ENCODE peak calls at places on chromosomes 6 and 20, in six cellular contexts. Q is iPS-NIHi11; M is stomach; Y is activated naive CD4-positive, alpha-beta T cell treated with Interleukin-2 at 50 U/mL for 16 hours; I is T-helper 1 cell; T is tibial artery. V is an unnamed sample.

GRCh38 chr6:108839068-108839467 is 9.2 kb upstream of the ARMC2 start:
- DNase-seq in Y (no peak), T (no peak), Q (peak), I (no peak), M (no peak), V (peak)

GRCh38 chr20:58650181-58650775 is 805 bp upstream of the STX16 start:
- DNase-seq in T (no peak), Y (peak), M (no peak), I (peak), Q (peak), V (no peak)

GRCh38 chr6:137494967-137495595 is 887 bp upstream of the OLIG3 start:
- DNase-seq in I (no peak), T (no peak), Y (no peak), Q (peak), M (no peak), V (no peak)

GRCh38 chr6:6975395-6976111 is 132.2 kb upstream of the RREB1 start:
- DNase-seq in Q (no peak), Y (no peak), M (no peak), T (no peak), I (no peak), V (no peak)

GRCh38 chr20:63002511-63002910 is 4.3 kb downstream of the BHLHE23 start:
- DNase-seq in M (no peak), T (no peak), Q (no peak), Y (no peak), I (no peak), V (no peak)

GRCh38 chr6:54299542-54300269 is 8.5 kb upstream of the TINAG start:
- DNase-seq in T (no peak), Q (no peak), Y (no peak), I (no peak), M (no peak), V (no peak)

GRCh38 chr6:128557086-128557485 is 36.7 kb upstream of the PTPRK start:
- DNase-seq in Q (no peak), T (no peak), I (no peak), M (no peak), Y (no peak), V (no peak)

GRCh38 chr6:48080227-48081009 is 30.6 kb downstream of the PTCHD4 start:
- DNase-seq in Y (no peak), I (no peak), M (no peak), T (no peak), Q (no peak), V (no peak)

V was measured in SK-N-DZ.